ENCODE peak calls at places on chromosomes 12 and 14, in nine cellular contexts. One of them, this sample, is unnamed.

GRCh38 chr14:70651522-70651921 is 9.8 kb downstream of the TTC9 start:
- DNase-seq in esophagus squamous epithelium: no peak
- DNase-seq in progenitor cell of endocrine pancreas: no peak
- DNase-seq in heart right ventricle: no peak
- DNase-seq in cardiac fibroblast: no peak
- DNase-seq in tibial artery: no peak
- DNase-seq in B cell: no peak
- DNase-seq in neural crest cell: no peak
- DNase-seq in astrocyte of the cerebellum: no peak
- DNase-seq in this sample: no peak

GRCh38 chr12:22353615-22354325 is 19.3 kb upstream of the ST8SIA1 start:
- DNase-seq in B cell: no peak
- DNase-seq in neural crest cell: no peak
- DNase-seq in progenitor cell of endocrine pancreas: no peak
- DNase-seq in tibial artery: no peak
- DNase-seq in cardiac fibroblast: no peak
- DNase-seq in heart right ventricle: no peak
- DNase-seq in esophagus squamous epithelium: no peak
- DNase-seq in astrocyte of the cerebellum: no peak
- DNase-seq in this sample: no peak

GRCh38 chr12:22588817-22589216 is 36.2 kb upstream of the ETNK1 start:
- DNase-seq in B cell: no peak
- DNase-seq in neural crest cell: no peak
- DNase-seq in esophagus squamous epithelium: no peak
- DNase-seq in tibial artery: no peak
- DNase-seq in astrocyte of the cerebellum: no peak
- DNase-seq in progenitor cell of endocrine pancreas: no peak
- DNase-seq in cardiac fibroblast: no peak
- DNase-seq in heart right ventricle: no peak
- DNase-seq in this sample: no peak

GRCh38 chr14:47790477-47790876 is 115.1 kb upstream of the MDGA2 start:
- DNase-seq in astrocyte of the cerebellum: no peak
- DNase-seq in esophagus squamous epithelium: no peak
- DNase-seq in cardiac fibroblast: no peak
- DNase-seq in B cell: no peak
- DNase-seq in progenitor cell of endocrine pancreas: no peak
- DNase-seq in neural crest cell: no peak
- DNase-seq in heart right ventricle: no peak
- DNase-seq in tibial artery: no peak
- DNase-seq in this sample: no peak

GRCh38 chr12:53602176-53602942 is 23.8 kb downstream of the ATF7 start:
- DNase-seq in neural crest cell: no peak
- DNase-seq in heart right ventricle: no peak
- DNase-seq in cardiac fibroblast: no peak
- DNase-seq in progenitor cell of endocrine pancreas: no peak
- DNase-seq in astrocyte of the cerebellum: no peak
- DNase-seq in tibial artery: no peak
- DNase-seq in esophagus squamous epithelium: no peak
- DNase-seq in B cell: no peak
- DNase-seq in this sample: no peak

GRCh38 chr14:103846569-103847438 is 571 bp downstream of the PPP1R13B start:
- DNase-seq in cardiac fibroblast: peak
- DNase-seq in heart right ventricle: peak
- DNase-seq in astrocyte of the cerebellum: no peak
- DNase-seq in neural crest cell: no peak
- DNase-seq in tibial artery: no peak
- DNase-seq in progenitor cell of endocrine pancreas: peak
- DNase-seq in esophagus squamous epithelium: no peak
- DNase-seq in B cell: no peak
- DNase-seq in this sample: peak

GRCh38 chr12:42574879-42575278 is 14.7 kb downstream of the PRICKLE1 start:
- DNase-seq in cardiac fibroblast: peak
- DNase-seq in tibial artery: no peak
- DNase-seq in esophagus squamous epithelium: no peak
- DNase-seq in heart right ventricle: no peak
- DNase-seq in progenitor cell of endocrine pancreas: no peak
- DNase-seq in neural crest cell: no peak
- DNase-seq in B cell: no peak
- DNase-seq in astrocyte of the cerebellum: no peak
- DNase-seq in this sample: no peak

GRCh38 chr14:87992720-87993484 is at the start of gene GALC:
- DNase-seq in tibial artery: peak
- DNase-seq in heart right ventricle: peak
- DNase-seq in astrocyte of the cerebellum: peak
- DNase-seq in neural crest cell: peak
- DNase-seq in B cell: peak
- DNase-seq in cardiac fibroblast: peak
- DNase-seq in esophagus squamous epithelium: peak
- DNase-seq in progenitor cell of endocrine pancreas: peak
- DNase-seq in this sample: peak

GRCh38 chr14:87830443-87831096 is 162.4 kb downstream of the GALC start:
- DNase-seq in tibial artery: no peak
- DNase-seq in heart right ventricle: no peak
- DNase-seq in neural crest cell: no peak
- DNase-seq in progenitor cell of endocrine pancreas: no peak
- DNase-seq in esophagus squamous epithelium: no peak
- DNase-seq in astrocyte of the cerebellum: no peak
- DNase-seq in B cell: no peak
- DNase-seq in cardiac fibroblast: no peak
- DNase-seq in this sample: no peak

GRCh38 chr12:68785358-68785757 is 22.6 kb upstream of the MDM2 start:
- DNase-seq in cardiac fibroblast: peak
- DNase-seq in progenitor cell of endocrine pancreas: no peak
- DNase-seq in B cell: no peak
- DNase-seq in heart right ventricle: no peak
- DNase-seq in tibial artery: no peak
- DNase-seq in esophagus squamous epithelium: no peak
- DNase-seq in neural crest cell: no peak
- DNase-seq in astrocyte of the cerebellum: no peak
- DNase-seq in this sample: no peak

GRCh38 chr12:6229823-6230222 is 29.6 kb downstream of the CD9 start:
- DNase-seq in esophagus squamous epithelium: no peak
- DNase-seq in neural crest cell: no peak
- DNase-seq in tibial artery: peak
- DNase-seq in cardiac fibroblast: peak
- DNase-seq in B cell: no peak
- DNase-seq in progenitor cell of endocrine pancreas: no peak
- DNase-seq in astrocyte of the cerebellum: peak
- DNase-seq in heart right ventricle: peak
- DNase-seq in this sample: no peak

GRCh38 chr14:81311816-81312215 is 88.3 kb downstream of the STON2 start:
- DNase-seq in B cell: no peak
- DNase-seq in cardiac fibroblast: no peak
- DNase-seq in astrocyte of the cerebellum: no peak
- DNase-seq in esophagus squamous epithelium: no peak
- DNase-seq in tibial artery: no peak
- DNase-seq in neural crest cell: no peak
- DNase-seq in progenitor cell of endocrine pancreas: no peak
- DNase-seq in heart right ventricle: no peak
- DNase-seq in this sample: no peak

GRCh38 chr14:91357272-91357671 is 60.3 kb downstream of the CCDC88C start:
- DNase-seq in astrocyte of the cerebellum: no peak
- DNase-seq in neural crest cell: no peak
- DNase-seq in B cell: no peak
- DNase-seq in progenitor cell of endocrine pancreas: no peak
- DNase-seq in tibial artery: no peak
- DNase-seq in esophagus squamous epithelium: no peak
- DNase-seq in cardiac fibroblast: no peak
- DNase-seq in heart right ventricle: no peak
- DNase-seq in this sample: no peak

GRCh38 chr14:22390824-22391461 is 198.1 kb downstream of the DAD1 start:
- DNase-seq in esophagus squamous epithelium: no peak
- DNase-seq in B cell: no peak
- DNase-seq in neural crest cell: no peak
- DNase-seq in tibial artery: no peak
- DNase-seq in progenitor cell of endocrine pancreas: no peak
- DNase-seq in astrocyte of the cerebellum: no peak
- DNase-seq in heart right ventricle: no peak
- DNase-seq in cardiac fibroblast: no peak
- DNase-seq in this sample: peak

GRCh38 chr14:101894365-101895113 is 69.8 kb upstream of the DYNC1H1 start:
- DNase-seq in progenitor cell of endocrine pancreas: no peak
- DNase-seq in esophagus squamous epithelium: no peak
- DNase-seq in tibial artery: no peak
- DNase-seq in B cell: no peak
- DNase-seq in cardiac fibroblast: no peak
- DNase-seq in heart right ventricle: no peak
- DNase-seq in astrocyte of the cerebellum: no peak
- DNase-seq in neural crest cell: no peak
- DNase-seq in this sample: no peak

GRCh38 chr12:24069532-24070395 is 120.3 kb upstream of the SOX5 start:
- DNase-seq in astrocyte of the cerebellum: no peak
- DNase-seq in progenitor cell of endocrine pancreas: peak
- DNase-seq in neural crest cell: peak
- DNase-seq in B cell: no peak
- DNase-seq in cardiac fibroblast: peak
- DNase-seq in tibial artery: no peak
- DNase-seq in esophagus squamous epithelium: no peak
- DNase-seq in heart right ventricle: no peak
- DNase-seq in this sample: no peak

GRCh38 chr12:62466596-62467411 is at the start of gene MON2:
- DNase-seq in neural crest cell: peak
- DNase-seq in astrocyte of the cerebellum: peak
- DNase-seq in cardiac fibroblast: peak
- DNase-seq in B cell: peak
- DNase-seq in esophagus squamous epithelium: peak
- DNase-seq in progenitor cell of endocrine pancreas: peak
- DNase-seq in heart right ventricle: peak
- DNase-seq in tibial artery: peak
- DNase-seq in this sample: peak
- TF ChIP-seq CTCF in neural crest cell: no peak
- TF ChIP-seq CTCF in astrocyte of the cerebellum: no peak
- TF ChIP-seq CTCF in cardiac fibroblast: no peak
- TF ChIP-seq CTCF in B cell: no peak
- TF ChIP-seq CTCF in esophagus squamous epithelium: no peak
- TF ChIP-seq CTCF in progenitor cell of endocrine pancreas: no peak
- TF ChIP-seq CTCF in heart right ventricle: no peak
- TF ChIP-seq CTCF in tibial artery: no peak
- TF ChIP-seq CTCF in this sample: no peak

DNA sequence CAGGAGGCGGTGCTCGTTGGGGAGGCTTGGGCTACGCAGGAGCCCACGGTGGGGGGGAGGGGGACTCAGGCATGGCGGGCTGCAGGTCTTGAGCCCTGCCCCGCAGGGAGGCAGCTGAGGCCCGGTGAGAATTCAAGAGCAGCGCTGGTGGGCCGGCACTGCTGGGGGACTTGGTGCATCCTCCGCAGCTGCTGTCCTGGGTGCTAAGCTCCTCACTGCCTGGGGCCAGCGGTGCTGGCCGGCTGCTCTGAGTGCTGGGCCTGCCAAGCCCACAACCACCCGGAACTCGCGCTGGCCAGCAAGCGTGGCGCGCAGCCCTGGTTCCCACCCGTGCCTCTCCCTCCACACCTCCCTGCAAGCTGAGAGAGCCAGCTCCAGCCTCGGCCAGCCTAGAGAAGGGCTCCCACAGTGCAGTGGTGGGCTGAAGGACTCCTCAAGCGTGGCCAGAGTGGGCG is 3.2 kb downstream of the METTL25 start:
- DNase-seq in cardiac fibroblast: no peak
- DNase-seq in tibial artery: no peak
- DNase-seq in progenitor cell of endocrine pancreas: no peak
- DNase-seq in astrocyte of the cerebellum: no peak
- DNase-seq in neural crest cell: no peak
- DNase-seq in esophagus squamous epithelium: no peak
- DNase-seq in heart right ventricle: no peak
- DNase-seq in B cell: no peak
- DNase-seq in this sample: no peak
- TF ChIP-seq CTCF in cardiac fibroblast: no peak
- TF ChIP-seq CTCF in tibial artery: no peak
- TF ChIP-seq CTCF in progenitor cell of endocrine pancreas: no peak
- TF ChIP-seq CTCF in astrocyte of the cerebellum: no peak
- TF ChIP-seq CTCF in neural crest cell: no peak
- TF ChIP-seq CTCF in esophagus squamous epithelium: no peak
- TF ChIP-seq CTCF in heart right ventricle: no peak
- TF ChIP-seq CTCF in B cell: no peak
- TF ChIP-seq CTCF in this sample: no peak

GRCh38 chr12:128971802-128972201 is 118.5 kb downstream of the GLT1D1 start:
- DNase-seq in tibial artery: no peak
- DNase-seq in B cell: no peak
- DNase-seq in esophagus squamous epithelium: no peak
- DNase-seq in astrocyte of the cerebellum: no peak
- DNase-seq in progenitor cell of endocrine pancreas: no peak
- DNase-seq in neural crest cell: no peak
- DNase-seq in cardiac fibroblast: no peak
- DNase-seq in heart right ventricle: no peak
- DNase-seq in this sample: no peak

GRCh38 chr12:128970941-128971340 is 117.7 kb downstream of the GLT1D1 start:
- DNase-seq in neural crest cell: no peak
- DNase-seq in astrocyte of the cerebellum: no peak
- DNase-seq in heart right ventricle: no peak
- DNase-seq in tibial artery: no peak
- DNase-seq in B cell: no peak
- DNase-seq in cardiac fibroblast: no peak
- DNase-seq in esophagus squamous epithelium: no peak
- DNase-seq in progenitor cell of endocrine pancreas: no peak
- DNase-seq in this sample: no peak

GRCh38 chr12:128968668-128969067 is 115.4 kb downstream of the GLT1D1 start:
- DNase-seq in astrocyte of the cerebellum: no peak
- DNase-seq in B cell: no peak
- DNase-seq in progenitor cell of endocrine pancreas: no peak
- DNase-seq in heart right ventricle: no peak
- DNase-seq in esophagus squamous epithelium: no peak
- DNase-seq in cardiac fibroblast: no peak
- DNase-seq in tibial artery: no peak
- DNase-seq in neural crest cell: no peak
- DNase-seq in this sample: no peak

GRCh38 chr12:128970110-128970509 is 116.8 kb downstream of the GLT1D1 start:
- DNase-seq in B cell: no peak
- DNase-seq in heart right ventricle: no peak
- DNase-seq in esophagus squamous epithelium: no peak
- DNase-seq in astrocyte of the cerebellum: no peak
- DNase-seq in progenitor cell of endocrine pancreas: no peak
- DNase-seq in tibial artery: no peak
- DNase-seq in cardiac fibroblast: no peak
- DNase-seq in neural crest cell: no peak
- DNase-seq in this sample: no peak

GRCh38 chr12:128969480-128970055 is 116.3 kb downstream of the GLT1D1 start:
- DNase-seq in tibial artery: no peak
- DNase-seq in neural crest cell: peak
- DNase-seq in progenitor cell of endocrine pancreas: peak
- DNase-seq in B cell: no peak
- DNase-seq in esophagus squamous epithelium: no peak
- DNase-seq in astrocyte of the cerebellum: no peak
- DNase-seq in cardiac fibroblast: no peak
- DNase-seq in heart right ventricle: no peak
- DNase-seq in this sample: peak
- TF ChIP-seq CTCF in tibial artery: no peak
- TF ChIP-seq CTCF in neural crest cell: peak
- TF ChIP-seq CTCF in progenitor cell of endocrine pancreas: peak
- TF ChIP-seq CTCF in B cell: peak
- TF ChIP-seq CTCF in esophagus squamous epithelium: peak
- TF ChIP-seq CTCF in astrocyte of the cerebellum: peak
- TF ChIP-seq CTCF in cardiac fibroblast: no peak
- TF ChIP-seq CTCF in heart right ventricle: no peak
- TF ChIP-seq CTCF in this sample: peak

DNA sequence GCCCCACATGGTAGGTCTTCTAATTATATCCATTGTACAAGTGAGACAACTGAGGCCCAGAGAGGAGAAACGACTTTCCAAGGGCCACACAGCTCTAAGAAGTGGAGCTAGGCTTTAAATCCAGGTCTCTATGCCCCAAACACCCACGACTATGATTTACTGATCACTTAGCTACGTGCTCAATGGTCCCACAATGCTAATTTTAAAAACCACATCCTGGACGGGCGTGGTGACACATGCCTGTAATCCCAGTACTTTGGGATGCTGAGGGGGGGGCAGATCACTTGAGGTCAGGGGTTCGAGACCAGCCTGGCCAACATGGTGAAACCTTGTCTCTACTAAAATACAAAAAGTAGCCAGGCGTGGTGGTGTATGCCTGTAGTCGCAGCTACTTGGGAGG is 8.4 kb upstream of the MLEC start:
- DNase-seq in esophagus squamous epithelium: no peak
- DNase-seq in cardiac fibroblast: no peak
- DNase-seq in heart right ventricle: no peak
- DNase-seq in progenitor cell of endocrine pancreas: no peak
- DNase-seq in B cell: no peak
- DNase-seq in neural crest cell: no peak
- DNase-seq in tibial artery: no peak
- DNase-seq in astrocyte of the cerebellum: no peak
- DNase-seq in this sample: no peak
- TF ChIP-seq CTCF in esophagus squamous epithelium: no peak
- TF ChIP-seq CTCF in cardiac fibroblast: no peak
- TF ChIP-seq CTCF in heart right ventricle: no peak
- TF ChIP-seq CTCF in progenitor cell of endocrine pancreas: no peak
- TF ChIP-seq CTCF in B cell: no peak
- TF ChIP-seq CTCF in neural crest cell: no peak
- TF ChIP-seq CTCF in tibial artery: no peak
- TF ChIP-seq CTCF in astrocyte of the cerebellum: no peak
- TF ChIP-seq CTCF in this sample: no peak